ENCODE peak calls at places on chromosome 19, in seven cellular contexts. L, G, V, J, A, P and Z are unnamed samples.

GRCh38 chr19:17867087-17867486 is 4.7 kb upstream of the SLC5A5 start:
- DNase-seq in L (no peak), G (no peak), V (no peak), J (no peak), A (no peak), P (no peak), Z (no peak)

GRCh38 chr19:53646144-53646543 is 14.3 kb downstream of the DPRX start:
- DNase-seq in L (no peak), G (no peak), V (no peak), J (no peak), A (no peak), P (no peak), Z (no peak)

GRCh38 chr19:47122359-47123335 is 8.0 kb upstream of the SAE1 start:
- DNase-seq in L (no peak), G (no peak), V (no peak), J (peak; percentile 52), A (peak; percentile 83), P (no peak), Z (no peak)

GRCh38 chr19:57099199-57099661 is 20.6 kb upstream of the USP29 start:
- DNase-seq in L (peak; percentile 86), G (peak; percentile 26), V (peak; percentile 62), J (peak; percentile 38), A (peak; percentile 10), P (peak; percentile 77), Z (peak; percentile 37)

GRCh38 chr19:18438331-18439024 is 545 bp upstream of the ISYNA1 start:
- DNase-seq in L (peak; percentile 84), G (no peak), V (no peak), J (no peak), A (no peak), P (no peak), Z (no peak)

GRCh38 chr19:6947745-6948144 is 60.4 kb downstream of the ADGRE1 start:
- DNase-seq in L (no peak), G (no peak), V (no peak), J (peak; percentile 2), A (peak; percentile 6), P (peak; percentile 89), Z (no peak)

GRCh38 chr19:57719901-57720519 is 7.4 kb downstream of the ZNF671 start:
- DNase-seq in L (no peak), G (no peak), V (no peak), J (no peak), A (no peak), P (no peak), Z (no peak)

GRCh38 chr19:32720216-32720935 is 809 bp downstream of the TDRD12 start:
- DNase-seq in L (no peak), G (no peak), V (no peak), J (no peak), A (no peak), P (no peak), Z (no peak)

GRCh38 chr19:383922-384800 is 24.8 kb downstream of the C2CD4C start:
- DNase-seq in L (peak; percentile 75), G (peak; percentile 10), V (no peak), J (no peak), A (no peak), P (peak; percentile 40), Z (no peak)
- TF ChIP-seq CTCF in L (peak; percentile 61), G (no peak), V (peak; percentile 59), J (no peak), A (peak; percentile 11), P (peak; percentile 62), Z (peak; percentile 32)

GRCh38 chr19:12787458-12787857 is 3.8 kb upstream of the JUNB start:
- DNase-seq in L (no peak), G (no peak), V (no peak), J (no peak), A (no peak), P (no peak), Z (no peak)
- H3K4me1 ChIP-seq in L (peaks cover 64% of the 10 kb centered on the region), G (peaks cover 55% of the 10 kb centered on the region), V (peaks cover 70% of the 10 kb centered on the region), J (peaks cover 37% of the 10 kb centered on the region), A (peaks cover 57% of the 10 kb centered on the region), P (peaks cover 51% of the 10 kb centered on the region), Z (peaks cover 61% of the 10 kb centered on the region)

GRCh38 chr19:27762933-27763332 is 1450.0 kb downstream of the UQCRFS1 start:
- DNase-seq in L (no peak), G (no peak), V (no peak), J (no peak), A (no peak), P (no peak), Z (no peak)

GRCh38 chr19:27754700-27755099 is 1458.3 kb downstream of the UQCRFS1 start:
- DNase-seq in L (no peak), G (no peak), V (no peak), J (no peak), A (no peak), P (no peak), Z (no peak)

GRCh38 chr19:27753622-27754021 is 1459.3 kb downstream of the UQCRFS1 start:
- DNase-seq in L (no peak), G (no peak), V (no peak), J (no peak), A (no peak), P (no peak), Z (no peak)

GRCh38 chr19:27759896-27760295 is 1453.1 kb downstream of the UQCRFS1 start:
- DNase-seq in L (no peak), G (no peak), V (no peak), J (no peak), A (no peak), P (no peak), Z (no peak)

GRCh38 chr19:27758626-27759505 is 1454.1 kb downstream of the UQCRFS1 start:
- DNase-seq in L (no peak), G (no peak), V (no peak), J (no peak), A (no peak), P (no peak), Z (no peak)
- TF ChIP-seq CTCF in L (no peak), G (no peak), V (no peak), J (no peak), A (no peak), P (no peak), Z (no peak)

GRCh38 chr19:42074513-42075363 is 1.2 kb upstream of the ZNF574 start:
- DNase-seq in L (peak; percentile 83), G (no peak), V (no peak), J (no peak), A (no peak), P (peak; percentile 21), Z (peak; percentile 16)

GRCh38 chr19:42078058-42078457 is 2.1 kb downstream of the ZNF574 start:
- DNase-seq in L (no peak), G (no peak), V (no peak), J (no peak), A (no peak), P (no peak), Z (no peak)

GRCh38 chr19:42075364-42075615 is 676 bp upstream of the ZNF574 start:
- DNase-seq in L (no peak), G (no peak), V (no peak), J (no peak), A (no peak), P (no peak), Z (no peak)

GRCh38 chr19:42075616-42076374 is at the start of gene ZNF574:
- DNase-seq in L (peak; percentile 99), G (peak; percentile 98), V (peak; percentile 99), J (peak; percentile 99), A (peak; percentile 98), P (peak; percentile 100), Z (peak; percentile 99)

GRCh38 chr19:42076375-42076944 is 494 bp downstream of the ZNF574 start:
- DNase-seq in L (no peak), G (peak; percentile 58), V (peak; percentile 56), J (peak; percentile 10), A (no peak), P (peak; percentile 25), Z (peak; percentile 37)
- H3K4me1 ChIP-seq in L (peaks cover 18% of the 10 kb centered on the region), G (peaks cover 9% of the 10 kb centered on the region), V (peaks cover 12% of the 10 kb centered on the region), J (peaks cover 4% of the 10 kb centered on the region), A (peaks cover 21% of the 10 kb centered on the region), P (peaks cover 16% of the 10 kb centered on the region), Z (peaks cover 21% of the 10 kb centered on the region)

GRCh38 chr19:48637948-48638830 is 1.0 kb upstream of the DBP start:
- DNase-seq in L (peak; percentile 93), G (peak; percentile 78), V (peak; percentile 85), J (peak; percentile 97), A (peak; percentile 94), P (peak; percentile 96), Z (peak; percentile 63)
- TF ChIP-seq CTCF in L (no peak), G (no peak), V (no peak), J (peak; percentile 20), A (no peak), P (peak; percentile 47), Z (no peak)

GRCh38 chr19:39407394-39407643 is 672 bp downstream of the ZFP36 start:
- DNase-seq in L (no peak), G (no peak), V (no peak), J (no peak), A (no peak), P (no peak), Z (no peak)

GRCh38 chr19:39406656-39407393 is at the start of gene ZFP36:
- DNase-seq in L (peak; percentile 97), G (peak; percentile 95), V (peak; percentile 89), J (peak; percentile 93), A (no peak), P (peak; percentile 76), Z (peak; percentile 89)

GRCh38 chr19:39405930-39406655 is 554 bp upstream of the ZFP36 start:
- DNase-seq in L (peak; percentile 96), G (peak; percentile 95), V (no peak), J (no peak), A (no peak), P (peak; percentile 66), Z (peak; percentile 81)

GRCh38 chr19:39403331-39404312 is 3.0 kb upstream of the ZFP36 start:
- DNase-seq in L (peak; percentile 100), G (peak; percentile 98), V (peak; percentile 99), J (peak; percentile 100), A (peak; percentile 95), P (peak; percentile 94), Z (peak; percentile 97)

DNA sequence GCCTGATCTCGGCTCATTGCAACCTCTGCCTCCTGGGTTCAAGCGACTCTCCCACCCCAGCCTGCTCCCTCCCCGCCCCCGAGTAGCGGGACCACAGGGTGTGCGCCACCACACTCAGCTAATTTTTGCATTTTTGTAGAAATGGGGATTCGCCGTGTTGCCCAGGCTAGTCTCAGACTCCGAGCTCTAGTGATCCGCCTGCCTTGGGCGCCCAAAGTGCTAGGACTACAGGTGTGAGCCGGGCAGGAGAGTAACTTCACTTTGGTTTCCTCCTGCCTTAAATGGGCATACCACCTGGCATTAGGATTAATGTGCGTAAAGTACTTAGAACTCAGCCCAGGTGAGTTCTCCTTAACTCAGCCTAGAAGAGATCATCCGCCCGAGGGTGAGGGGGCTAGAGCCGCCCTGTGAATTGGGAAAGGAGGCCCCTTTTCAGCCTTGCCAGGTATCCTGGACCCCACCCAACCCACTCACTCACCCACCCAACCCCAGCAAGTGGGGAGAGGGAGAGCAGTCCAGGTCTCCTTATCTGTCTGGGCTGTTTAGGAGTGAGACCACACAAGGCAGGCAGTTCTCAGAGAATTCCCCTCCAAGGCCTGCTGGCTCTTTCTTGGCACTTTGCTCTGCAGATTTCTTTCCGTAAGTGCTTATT is 1.3 kb upstream of the ZFP36 start:
- DNase-seq in L (no peak), G (no peak), V (no peak), J (no peak), A (no peak), P (no peak), Z (no peak)
- H3K4me1 ChIP-seq in L (peaks cover 46% of the 10 kb centered on the region), G (peaks cover 48% of the 10 kb centered on the region), V (peaks cover 18% of the 10 kb centered on the region), J (peaks cover 28% of the 10 kb centered on the region), A (peaks cover 59% of the 10 kb centered on the region), P (peaks cover 41% of the 10 kb centered on the region), Z (peaks cover 57% of the 10 kb centered on the region)